ENCODE peak calls at places on chromosomes 6 and 20, in eight cellular contexts. One of them, this sample, is unnamed.

GRCh38 chr6:50007821-50008220 is 14.0 kb downstream of the DEFB110 start:
- DNase-seq in SK-N-SH: no peak
- DNase-seq in A549: no peak
- DNase-seq in AG04450: no peak
- DNase-seq in ovary: no peak
- DNase-seq in psoas muscle: no peak
- DNase-seq in PC-3: peak; percentile 75
- DNase-seq in SJSA1: no peak
- DNase-seq in this sample: no peak

GRCh38 chr6:29011276-29011734 is 6.2 kb upstream of the ZNF311 start:
- DNase-seq in SK-N-SH: peak; percentile 72
- DNase-seq in A549: peak; percentile 35
- DNase-seq in AG04450: no peak
- DNase-seq in ovary: peak; percentile 67
- DNase-seq in psoas muscle: no peak
- DNase-seq in PC-3: peak; percentile 53
- DNase-seq in SJSA1: peak; percentile 21
- DNase-seq in this sample: no peak

GRCh38 chr20:57409672-57410397 is 18.6 kb downstream of the RBM38 start:
- DNase-seq in SK-N-SH: no peak
- DNase-seq in A549: no peak
- DNase-seq in AG04450: no peak
- DNase-seq in ovary: no peak
- DNase-seq in psoas muscle: no peak
- DNase-seq in PC-3: no peak
- DNase-seq in SJSA1: no peak
- DNase-seq in this sample: no peak

GRCh38 chr6:55632953-55633352 is 54.0 kb upstream of the HMGCLL1 start:
- DNase-seq in SK-N-SH: no peak
- DNase-seq in A549: no peak
- DNase-seq in AG04450: no peak
- DNase-seq in ovary: no peak
- DNase-seq in psoas muscle: no peak
- DNase-seq in PC-3: peak; percentile 67
- DNase-seq in SJSA1: no peak
- DNase-seq in this sample: no peak

GRCh38 chr6:32995448-32995847 is 13.9 kb downstream of the HLA-DOA start:
- DNase-seq in SK-N-SH: no peak
- DNase-seq in A549: no peak
- DNase-seq in AG04450: no peak
- DNase-seq in ovary: no peak
- DNase-seq in psoas muscle: no peak
- DNase-seq in PC-3: no peak
- DNase-seq in SJSA1: no peak
- DNase-seq in this sample: no peak

GRCh38 chr6:158160932-158161539 is 7.0 kb downstream of the SERAC1 start:
- DNase-seq in SK-N-SH: no peak
- DNase-seq in A549: no peak
- DNase-seq in AG04450: peak; percentile 16
- DNase-seq in ovary: no peak
- DNase-seq in psoas muscle: no peak
- DNase-seq in PC-3: no peak
- DNase-seq in SJSA1: peak; percentile 11
- DNase-seq in this sample: no peak

GRCh38 chr6:105067329-105067728 is 110.4 kb downstream of the LIN28B start:
- DNase-seq in SK-N-SH: no peak
- DNase-seq in A549: no peak
- DNase-seq in AG04450: no peak
- DNase-seq in ovary: no peak
- DNase-seq in psoas muscle: no peak
- DNase-seq in PC-3: no peak
- DNase-seq in SJSA1: no peak
- DNase-seq in this sample: no peak

GRCh38 chr6:31356216-31356945 is 598 bp downstream of the HLA-B start:
- DNase-seq in SK-N-SH: peak; percentile 20
- DNase-seq in A549: no peak
- DNase-seq in AG04450: no peak
- DNase-seq in ovary: peak; percentile 61
- DNase-seq in psoas muscle: peak; percentile 46
- DNase-seq in PC-3: peak; percentile 9
- DNase-seq in SJSA1: no peak
- DNase-seq in this sample: no peak

GRCh38 chr20:32282461-32282860 is 5.0 kb downstream of the KIF3B start:
- DNase-seq in SK-N-SH: no peak
- DNase-seq in A549: no peak
- DNase-seq in AG04450: no peak
- DNase-seq in ovary: no peak
- DNase-seq in psoas muscle: no peak
- DNase-seq in PC-3: no peak
- DNase-seq in SJSA1: no peak
- DNase-seq in this sample: no peak

GRCh38 chr6:134729590-134729989 is 220.3 kb downstream of the ALDH8A1 start:
- DNase-seq in SK-N-SH: no peak
- DNase-seq in A549: no peak
- DNase-seq in AG04450: no peak
- DNase-seq in ovary: no peak
- DNase-seq in psoas muscle: no peak
- DNase-seq in PC-3: no peak
- DNase-seq in SJSA1: no peak
- DNase-seq in this sample: no peak

GRCh38 chr6:134689676-134690447 is 260.0 kb downstream of the ALDH8A1 start:
- DNase-seq in SK-N-SH: peak; percentile 69
- DNase-seq in A549: no peak
- DNase-seq in AG04450: no peak
- DNase-seq in ovary: no peak
- DNase-seq in psoas muscle: no peak
- DNase-seq in PC-3: no peak
- DNase-seq in SJSA1: no peak
- DNase-seq in this sample: no peak

GRCh38 chr6:113980937-113981554 is 10.1 kb upstream of the HDAC2 start:
- DNase-seq in SK-N-SH: peak; percentile 67
- DNase-seq in A549: peak; percentile 23
- DNase-seq in AG04450: no peak
- DNase-seq in ovary: no peak
- DNase-seq in psoas muscle: no peak
- DNase-seq in PC-3: peak; percentile 45
- DNase-seq in SJSA1: no peak
- DNase-seq in this sample: no peak

GRCh38 chr6:105890521-105891244 is 195.5 kb upstream of the PRDM1 start:
- DNase-seq in SK-N-SH: no peak
- DNase-seq in A549: no peak
- DNase-seq in AG04450: no peak
- DNase-seq in ovary: no peak
- DNase-seq in psoas muscle: no peak
- DNase-seq in PC-3: peak; percentile 53
- DNase-seq in SJSA1: no peak
- DNase-seq in this sample: no peak

GRCh38 chr6:108714012-108714773 is 134.0 kb upstream of the ARMC2 start:
- DNase-seq in SK-N-SH: no peak
- DNase-seq in A549: no peak
- DNase-seq in AG04450: no peak
- DNase-seq in ovary: peak; percentile 71
- DNase-seq in psoas muscle: no peak
- DNase-seq in PC-3: no peak
- DNase-seq in SJSA1: no peak
- DNase-seq in this sample: no peak

GRCh38 chr20:46230811-46231282 is 77.5 kb downstream of the CDH22 start:
- DNase-seq in SK-N-SH: no peak
- DNase-seq in A549: peak; percentile 33
- DNase-seq in AG04450: no peak
- DNase-seq in ovary: no peak
- DNase-seq in psoas muscle: no peak
- DNase-seq in PC-3: peak; percentile 52
- DNase-seq in SJSA1: no peak
- DNase-seq in this sample: no peak

GRCh38 chr6:14382381-14383236 is 265.0 kb downstream of the CD83 start:
- DNase-seq in SK-N-SH: no peak
- DNase-seq in A549: no peak
- DNase-seq in AG04450: no peak
- DNase-seq in ovary: no peak
- DNase-seq in psoas muscle: no peak
- DNase-seq in PC-3: no peak
- DNase-seq in SJSA1: no peak
- DNase-seq in this sample: no peak

GRCh38 chr6:5967594-5967993 is 39.1 kb downstream of the NRN1 start:
- DNase-seq in SK-N-SH: no peak
- DNase-seq in A549: no peak
- DNase-seq in AG04450: no peak
- DNase-seq in ovary: no peak
- DNase-seq in psoas muscle: no peak
- DNase-seq in PC-3: peak; percentile 6
- DNase-seq in SJSA1: no peak
- DNase-seq in this sample: no peak

GRCh38 chr6:162845972-162846371 is 118.2 kb downstream of the PACRG start:
- DNase-seq in SK-N-SH: no peak
- DNase-seq in A549: no peak
- DNase-seq in AG04450: no peak
- DNase-seq in ovary: no peak
- DNase-seq in psoas muscle: no peak
- DNase-seq in PC-3: no peak
- DNase-seq in SJSA1: no peak
- DNase-seq in this sample: no peak

DNA sequence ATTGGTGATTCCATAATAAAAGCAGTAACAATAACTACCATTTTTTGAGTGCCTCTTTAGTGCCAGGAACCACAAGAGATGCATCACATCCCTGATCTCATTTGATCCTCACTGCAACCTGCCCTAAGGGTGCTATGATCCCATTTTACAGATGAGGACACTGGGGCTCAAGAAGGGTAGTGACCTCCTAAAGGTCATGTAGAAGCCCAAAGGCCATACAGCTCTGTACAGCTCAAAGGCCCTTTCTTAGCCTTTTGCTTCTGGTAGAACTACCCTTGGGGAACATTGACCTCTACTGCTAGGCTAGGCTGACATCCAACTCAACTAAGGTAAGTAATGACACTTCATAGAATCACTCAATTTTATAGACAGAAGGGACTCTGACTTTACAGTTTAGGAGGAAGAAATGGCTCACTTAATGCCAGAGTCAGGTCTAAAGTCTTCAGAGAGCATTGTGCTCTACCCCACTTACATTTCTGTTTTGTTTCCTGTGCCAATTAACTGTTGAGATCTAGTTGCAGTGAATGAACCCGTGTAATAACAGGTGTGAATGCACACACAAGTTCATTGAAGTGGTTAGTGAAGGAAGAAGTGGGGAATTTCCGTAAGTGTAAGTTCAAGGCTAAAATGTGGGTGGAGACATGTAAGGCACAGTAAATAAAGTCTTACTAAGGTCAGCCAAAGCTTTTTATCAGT is 10.7 kb downstream of the SLC9A8 start:
- DNase-seq in SK-N-SH: no peak
- DNase-seq in A549: no peak
- DNase-seq in AG04450: no peak
- DNase-seq in ovary: no peak
- DNase-seq in psoas muscle: no peak
- DNase-seq in PC-3: no peak
- DNase-seq in SJSA1: no peak
- DNase-seq in this sample: no peak
- H3K27ac ChIP-seq in SK-N-SH: no peak overlapping the region
- H3K27ac ChIP-seq in A549: no peak overlapping the region
- H3K27ac ChIP-seq in AG04450: no peak overlapping the region
- H3K27ac ChIP-seq in ovary: no peak overlapping the region
- H3K27ac ChIP-seq in psoas muscle: peak overlapping the region; percentile 89
- H3K27ac ChIP-seq in PC-3: no peak overlapping the region
- H3K27ac ChIP-seq in SJSA1: no peak overlapping the region
- H3K27ac ChIP-seq in this sample: no peak overlapping the region

GRCh38 chr20:33672426-33673114 is 1.7 kb downstream of the NECAB3 start:
- DNase-seq in SK-N-SH: peak; percentile 60
- DNase-seq in A549: no peak
- DNase-seq in AG04450: no peak
- DNase-seq in ovary: peak; percentile 59
- DNase-seq in psoas muscle: no peak
- DNase-seq in PC-3: no peak
- DNase-seq in SJSA1: no peak
- DNase-seq in this sample: no peak
- H3K27ac ChIP-seq in SK-N-SH: no peak overlapping the region
- H3K27ac ChIP-seq in A549: peak overlapping the region; percentile 94
- H3K27ac ChIP-seq in AG04450: peak overlapping the region; percentile 2
- H3K27ac ChIP-seq in ovary: peak overlapping the region; percentile 93
- H3K27ac ChIP-seq in psoas muscle: peak overlapping the region; percentile 87
- H3K27ac ChIP-seq in PC-3: no peak overlapping the region
- H3K27ac ChIP-seq in SJSA1: peak overlapping the region; percentile 70
- H3K27ac ChIP-seq in this sample: no peak overlapping the region

DNA sequence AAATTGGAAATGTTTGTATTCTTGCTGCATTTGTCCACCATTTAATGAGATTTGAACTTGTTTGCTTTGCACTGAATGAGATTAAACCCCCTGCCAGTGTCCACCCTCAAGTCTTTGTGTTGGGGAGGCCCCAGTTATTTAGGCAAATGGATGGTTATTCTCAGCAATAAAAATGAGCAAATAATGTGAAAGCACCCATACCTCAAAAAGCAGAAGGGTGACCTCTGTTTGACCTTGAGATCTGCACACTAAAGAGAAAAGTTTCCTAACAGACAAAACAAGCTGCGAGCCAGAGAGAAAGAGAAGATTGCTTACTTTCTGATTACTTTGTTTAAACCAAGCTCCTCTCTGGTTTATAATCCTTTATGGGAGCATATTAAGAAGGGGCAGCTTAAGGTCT is 30.4 kb upstream of the TRERF1 start:
- DNase-seq in SK-N-SH: no peak
- DNase-seq in A549: no peak
- DNase-seq in AG04450: no peak
- DNase-seq in ovary: no peak
- DNase-seq in psoas muscle: no peak
- DNase-seq in PC-3: no peak
- DNase-seq in SJSA1: no peak
- DNase-seq in this sample: no peak
- H3K27ac ChIP-seq in SK-N-SH: no peak overlapping the region
- H3K27ac ChIP-seq in A549: no peak overlapping the region
- H3K27ac ChIP-seq in AG04450: no peak overlapping the region
- H3K27ac ChIP-seq in ovary: peak overlapping the region; percentile 53
- H3K27ac ChIP-seq in psoas muscle: no peak overlapping the region
- H3K27ac ChIP-seq in PC-3: no peak overlapping the region
- H3K27ac ChIP-seq in SJSA1: no peak overlapping the region
- H3K27ac ChIP-seq in this sample: no peak overlapping the region

DNA sequence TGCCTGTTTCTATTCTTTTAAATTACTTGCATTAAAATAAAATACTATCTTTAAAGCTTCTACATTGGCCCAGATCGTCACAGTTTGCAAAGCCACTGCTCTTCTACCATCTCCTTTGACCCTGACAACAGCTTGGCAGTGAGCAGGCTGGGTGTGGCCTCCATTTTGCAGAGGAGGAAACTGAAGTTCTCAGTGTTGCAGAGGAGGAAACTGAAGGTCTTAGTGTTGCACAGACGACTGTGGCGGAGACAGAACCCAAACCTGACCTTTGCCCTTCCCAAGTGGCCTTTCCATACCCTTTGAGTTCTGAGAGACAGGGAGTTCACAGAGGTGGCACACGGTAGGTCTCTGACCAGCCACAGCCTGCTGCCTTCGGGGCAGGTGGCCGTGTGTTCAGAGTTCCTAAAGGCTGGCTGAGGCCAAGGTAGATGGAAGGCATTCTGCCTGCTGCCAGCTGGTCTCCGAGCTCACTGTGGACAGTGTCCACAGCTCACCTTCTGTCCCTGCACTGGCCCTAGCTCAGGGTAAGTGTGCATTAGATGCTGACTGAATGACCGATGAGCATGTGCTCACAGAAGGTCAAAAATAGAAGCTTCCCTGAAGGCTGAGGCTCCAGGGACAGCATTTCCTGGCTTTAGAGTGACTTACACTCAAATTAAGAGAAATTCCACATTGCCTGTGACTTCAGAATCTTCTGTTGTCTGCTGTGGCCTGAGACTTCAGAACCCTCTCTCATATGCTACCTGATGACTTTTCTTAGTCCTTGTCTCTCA is 113.5 kb upstream of the SLC24A3 start:
- DNase-seq in SK-N-SH: no peak
- DNase-seq in A549: no peak
- DNase-seq in AG04450: no peak
- DNase-seq in ovary: no peak
- DNase-seq in psoas muscle: no peak
- DNase-seq in PC-3: no peak
- DNase-seq in SJSA1: no peak
- DNase-seq in this sample: no peak
- H3K27ac ChIP-seq in SK-N-SH: no peak overlapping the region
- H3K27ac ChIP-seq in A549: no peak overlapping the region
- H3K27ac ChIP-seq in AG04450: no peak overlapping the region
- H3K27ac ChIP-seq in ovary: no peak overlapping the region
- H3K27ac ChIP-seq in psoas muscle: no peak overlapping the region
- H3K27ac ChIP-seq in PC-3: peak overlapping the region; percentile 60
- H3K27ac ChIP-seq in SJSA1: no peak overlapping the region
- H3K27ac ChIP-seq in this sample: no peak overlapping the region

This sample was measured in epithelial cell of prostate.